ENCODE peak calls at places on chromosomes 1 and 21, in eight cellular contexts. One of them, this sample, is unnamed.

GRCh38 chr21:36478941-36479340 is 981 bp downstream of the CLDN14 start:
- ATAC-seq in WTC11: peak
- ATAC-seq in central memory CD8-positive, alpha-beta T cell: no peak
- ATAC-seq in naive thymus-derived CD8-positive, alpha-beta T cell: no peak
- ATAC-seq in HepG2: peak
- ATAC-seq in CD8-positive, alpha-beta T cell: no peak
- ATAC-seq in right lobe of liver: peak
- ATAC-seq in thoracic aorta: no peak
- ATAC-seq in this sample: no peak

GRCh38 chr1:9375912-9376311 is 83.2 kb downstream of the SPSB1 start:
- ATAC-seq in WTC11: no peak
- ATAC-seq in central memory CD8-positive, alpha-beta T cell: no peak
- ATAC-seq in naive thymus-derived CD8-positive, alpha-beta T cell: no peak
- ATAC-seq in HepG2: peak
- ATAC-seq in CD8-positive, alpha-beta T cell: no peak
- ATAC-seq in right lobe of liver: no peak
- ATAC-seq in thoracic aorta: no peak
- ATAC-seq in this sample: peak

GRCh38 chr1:207412845-207413244 is 41.3 kb upstream of the CR2 start:
- ATAC-seq in WTC11: no peak
- ATAC-seq in central memory CD8-positive, alpha-beta T cell: no peak
- ATAC-seq in naive thymus-derived CD8-positive, alpha-beta T cell: no peak
- ATAC-seq in HepG2: no peak
- ATAC-seq in CD8-positive, alpha-beta T cell: no peak
- ATAC-seq in right lobe of liver: no peak
- ATAC-seq in thoracic aorta: no peak
- ATAC-seq in this sample: no peak

GRCh38 chr1:119742677-119743076 is 26.0 kb downstream of the HMGCS2 start:
- ATAC-seq in WTC11: no peak
- ATAC-seq in central memory CD8-positive, alpha-beta T cell: no peak
- ATAC-seq in naive thymus-derived CD8-positive, alpha-beta T cell: no peak
- ATAC-seq in HepG2: no peak
- ATAC-seq in CD8-positive, alpha-beta T cell: no peak
- ATAC-seq in right lobe of liver: no peak
- ATAC-seq in thoracic aorta: no peak
- ATAC-seq in this sample: no peak

GRCh38 chr1:232704256-232704655 is 74.3 kb upstream of the SIPA1L2 start:
- ATAC-seq in WTC11: no peak
- ATAC-seq in central memory CD8-positive, alpha-beta T cell: no peak
- ATAC-seq in naive thymus-derived CD8-positive, alpha-beta T cell: no peak
- ATAC-seq in HepG2: no peak
- ATAC-seq in CD8-positive, alpha-beta T cell: no peak
- ATAC-seq in right lobe of liver: peak
- ATAC-seq in thoracic aorta: no peak
- ATAC-seq in this sample: peak

GRCh38 chr1:241306125-241306790 is 50.7 kb downstream of the RGS7 start:
- ATAC-seq in WTC11: no peak
- ATAC-seq in central memory CD8-positive, alpha-beta T cell: no peak
- ATAC-seq in naive thymus-derived CD8-positive, alpha-beta T cell: no peak
- ATAC-seq in HepG2: no peak
- ATAC-seq in CD8-positive, alpha-beta T cell: no peak
- ATAC-seq in right lobe of liver: no peak
- ATAC-seq in thoracic aorta: no peak
- ATAC-seq in this sample: peak

GRCh38 chr21:16913010-16913409 is 599.8 kb upstream of the CXADR start:
- ATAC-seq in WTC11: peak
- ATAC-seq in central memory CD8-positive, alpha-beta T cell: no peak
- ATAC-seq in naive thymus-derived CD8-positive, alpha-beta T cell: no peak
- ATAC-seq in HepG2: no peak
- ATAC-seq in CD8-positive, alpha-beta T cell: no peak
- ATAC-seq in right lobe of liver: no peak
- ATAC-seq in thoracic aorta: no peak
- ATAC-seq in this sample: peak

GRCh38 chr1:26761217-26761616 is 26.5 kb upstream of the PIGV start:
- ATAC-seq in WTC11: no peak
- ATAC-seq in central memory CD8-positive, alpha-beta T cell: no peak
- ATAC-seq in naive thymus-derived CD8-positive, alpha-beta T cell: no peak
- ATAC-seq in HepG2: peak
- ATAC-seq in CD8-positive, alpha-beta T cell: peak
- ATAC-seq in right lobe of liver: peak
- ATAC-seq in thoracic aorta: no peak
- ATAC-seq in this sample: no peak

GRCh38 chr1:15834406-15835204 is 12.9 kb upstream of the SPEN start:
- ATAC-seq in WTC11: peak
- ATAC-seq in central memory CD8-positive, alpha-beta T cell: peak
- ATAC-seq in naive thymus-derived CD8-positive, alpha-beta T cell: peak
- ATAC-seq in HepG2: peak
- ATAC-seq in CD8-positive, alpha-beta T cell: peak
- ATAC-seq in right lobe of liver: peak
- ATAC-seq in thoracic aorta: peak
- ATAC-seq in this sample: peak

GRCh38 chr21:42509239-42509638 is 4.4 kb upstream of the SLC37A1 start:
- ATAC-seq in WTC11: no peak
- ATAC-seq in central memory CD8-positive, alpha-beta T cell: no peak
- ATAC-seq in naive thymus-derived CD8-positive, alpha-beta T cell: no peak
- ATAC-seq in HepG2: no peak
- ATAC-seq in CD8-positive, alpha-beta T cell: no peak
- ATAC-seq in right lobe of liver: no peak
- ATAC-seq in thoracic aorta: no peak
- ATAC-seq in this sample: peak

GRCh38 chr1:10634428-10635384 is 160.0 kb downstream of the PEX14 start:
- ATAC-seq in WTC11: peak
- ATAC-seq in central memory CD8-positive, alpha-beta T cell: no peak
- ATAC-seq in naive thymus-derived CD8-positive, alpha-beta T cell: no peak
- ATAC-seq in HepG2: peak
- ATAC-seq in CD8-positive, alpha-beta T cell: no peak
- ATAC-seq in right lobe of liver: peak
- ATAC-seq in thoracic aorta: peak
- ATAC-seq in this sample: peak

GRCh38 chr1:25104932-25105561 is 127.3 kb downstream of the SYF2 start:
- ATAC-seq in WTC11: no peak
- ATAC-seq in central memory CD8-positive, alpha-beta T cell: no peak
- ATAC-seq in naive thymus-derived CD8-positive, alpha-beta T cell: no peak
- ATAC-seq in HepG2: no peak
- ATAC-seq in CD8-positive, alpha-beta T cell: no peak
- ATAC-seq in right lobe of liver: no peak
- ATAC-seq in thoracic aorta: no peak
- ATAC-seq in this sample: no peak

GRCh38 chr1:243341074-243341473 is 85.2 kb downstream of the SDCCAG8 start:
- ATAC-seq in WTC11: no peak
- ATAC-seq in central memory CD8-positive, alpha-beta T cell: no peak
- ATAC-seq in naive thymus-derived CD8-positive, alpha-beta T cell: no peak
- ATAC-seq in HepG2: no peak
- ATAC-seq in CD8-positive, alpha-beta T cell: no peak
- ATAC-seq in right lobe of liver: no peak
- ATAC-seq in thoracic aorta: no peak
- ATAC-seq in this sample: no peak

GRCh38 chr21:28601708-28602107 is 391.0 kb downstream of the LTN1 start:
- ATAC-seq in WTC11: no peak
- ATAC-seq in central memory CD8-positive, alpha-beta T cell: no peak
- ATAC-seq in naive thymus-derived CD8-positive, alpha-beta T cell: no peak
- ATAC-seq in HepG2: no peak
- ATAC-seq in CD8-positive, alpha-beta T cell: no peak
- ATAC-seq in right lobe of liver: no peak
- ATAC-seq in thoracic aorta: no peak
- ATAC-seq in this sample: no peak

GRCh38 chr1:94636625-94637024 is 95.1 kb upstream of the F3 start:
- ATAC-seq in WTC11: no peak
- ATAC-seq in central memory CD8-positive, alpha-beta T cell: no peak
- ATAC-seq in naive thymus-derived CD8-positive, alpha-beta T cell: no peak
- ATAC-seq in HepG2: no peak
- ATAC-seq in CD8-positive, alpha-beta T cell: no peak
- ATAC-seq in right lobe of liver: no peak
- ATAC-seq in thoracic aorta: no peak
- ATAC-seq in this sample: no peak

GRCh38 chr1:200478945-200479558 is 69.2 kb upstream of the ZNF281 start:
- ATAC-seq in WTC11: no peak
- ATAC-seq in central memory CD8-positive, alpha-beta T cell: no peak
- ATAC-seq in naive thymus-derived CD8-positive, alpha-beta T cell: no peak
- ATAC-seq in HepG2: peak
- ATAC-seq in CD8-positive, alpha-beta T cell: no peak
- ATAC-seq in right lobe of liver: no peak
- ATAC-seq in thoracic aorta: no peak
- ATAC-seq in this sample: no peak

GRCh38 chr21:37489553-37489952 is 123.0 kb downstream of the DYRK1A start:
- ATAC-seq in WTC11: peak
- ATAC-seq in central memory CD8-positive, alpha-beta T cell: no peak
- ATAC-seq in naive thymus-derived CD8-positive, alpha-beta T cell: no peak
- ATAC-seq in HepG2: no peak
- ATAC-seq in CD8-positive, alpha-beta T cell: no peak
- ATAC-seq in right lobe of liver: peak
- ATAC-seq in thoracic aorta: no peak
- ATAC-seq in this sample: no peak

GRCh38 chr1:93744299-93744988 is 62.8 kb upstream of the BCAR3 start:
- ATAC-seq in WTC11: no peak
- ATAC-seq in central memory CD8-positive, alpha-beta T cell: no peak
- ATAC-seq in naive thymus-derived CD8-positive, alpha-beta T cell: no peak
- ATAC-seq in HepG2: no peak
- ATAC-seq in CD8-positive, alpha-beta T cell: no peak
- ATAC-seq in right lobe of liver: no peak
- ATAC-seq in thoracic aorta: no peak
- ATAC-seq in this sample: no peak

GRCh38 chr1:196193891-196194559 is 414.2 kb downstream of the KCNT2 start:
- ATAC-seq in WTC11: no peak
- ATAC-seq in central memory CD8-positive, alpha-beta T cell: no peak
- ATAC-seq in naive thymus-derived CD8-positive, alpha-beta T cell: no peak
- ATAC-seq in HepG2: no peak
- ATAC-seq in CD8-positive, alpha-beta T cell: no peak
- ATAC-seq in right lobe of liver: no peak
- ATAC-seq in thoracic aorta: no peak
- ATAC-seq in this sample: no peak

GRCh38 chr1:198179556-198179981 is 22.8 kb downstream of the NEK7 start:
- ATAC-seq in WTC11: peak
- ATAC-seq in central memory CD8-positive, alpha-beta T cell: peak
- ATAC-seq in naive thymus-derived CD8-positive, alpha-beta T cell: peak
- ATAC-seq in HepG2: no peak
- ATAC-seq in CD8-positive, alpha-beta T cell: peak
- ATAC-seq in right lobe of liver: no peak
- ATAC-seq in thoracic aorta: no peak
- ATAC-seq in this sample: no peak

GRCh38 chr1:92587445-92587844 is 100.7 kb upstream of the GFI1 start:
- ATAC-seq in WTC11: no peak
- ATAC-seq in central memory CD8-positive, alpha-beta T cell: no peak
- ATAC-seq in naive thymus-derived CD8-positive, alpha-beta T cell: no peak
- ATAC-seq in HepG2: no peak
- ATAC-seq in CD8-positive, alpha-beta T cell: no peak
- ATAC-seq in right lobe of liver: no peak
- ATAC-seq in thoracic aorta: no peak
- ATAC-seq in this sample: no peak

GRCh38 chr1:54064244-54064643 is 10.8 kb downstream of the TCEANC2 start:
- ATAC-seq in WTC11: no peak
- ATAC-seq in central memory CD8-positive, alpha-beta T cell: no peak
- ATAC-seq in naive thymus-derived CD8-positive, alpha-beta T cell: no peak
- ATAC-seq in HepG2: no peak
- ATAC-seq in CD8-positive, alpha-beta T cell: no peak
- ATAC-seq in right lobe of liver: no peak
- ATAC-seq in thoracic aorta: no peak
- ATAC-seq in this sample: peak

GRCh38 chr1:70483342-70483741 is 72.3 kb downstream of the CTH start:
- ATAC-seq in WTC11: no peak
- ATAC-seq in central memory CD8-positive, alpha-beta T cell: no peak
- ATAC-seq in naive thymus-derived CD8-positive, alpha-beta T cell: no peak
- ATAC-seq in HepG2: no peak
- ATAC-seq in CD8-positive, alpha-beta T cell: no peak
- ATAC-seq in right lobe of liver: no peak
- ATAC-seq in thoracic aorta: no peak
- ATAC-seq in this sample: no peak

GRCh38 chr1:14881775-14882672 is 271.5 kb upstream of the TMEM51 start:
- ATAC-seq in WTC11: no peak
- ATAC-seq in central memory CD8-positive, alpha-beta T cell: no peak
- ATAC-seq in naive thymus-derived CD8-positive, alpha-beta T cell: no peak
- ATAC-seq in HepG2: no peak
- ATAC-seq in CD8-positive, alpha-beta T cell: no peak
- ATAC-seq in right lobe of liver: no peak
- ATAC-seq in thoracic aorta: no peak
- ATAC-seq in this sample: peak